ENCODE peak calls at places on chromosomes 4 and X, in eight cellular contexts. One of them, this sample, is unnamed.

GRCh38 chr4:107863850-107864371 is 39.2 kb downstream of the SGMS2 start:
- DNase-seq in GM13976: no peak
- DNase-seq in epithelial cell of proximal tubule: no peak
- DNase-seq in endothelial cell of umbilical vein: peak
- DNase-seq in body of pancreas: peak
- DNase-seq in RWPE1: peak
- DNase-seq in GM10248: no peak
- DNase-seq in ascending aorta: no peak
- DNase-seq in this sample: peak

GRCh38 chr4:99404595-99405287 is 30.4 kb downstream of the ADH7 start:
- DNase-seq in GM13976: peak
- DNase-seq in epithelial cell of proximal tubule: peak
- DNase-seq in endothelial cell of umbilical vein: peak
- DNase-seq in body of pancreas: no peak
- DNase-seq in RWPE1: peak
- DNase-seq in GM10248: peak
- DNase-seq in ascending aorta: peak
- DNase-seq in this sample: peak

GRCh38 chrX:96979766-96980165 is 96.1 kb downstream of the RPA4 start:
- DNase-seq in GM13976: no peak
- DNase-seq in epithelial cell of proximal tubule: no peak
- DNase-seq in endothelial cell of umbilical vein: no peak
- DNase-seq in body of pancreas: no peak
- DNase-seq in RWPE1: no peak
- DNase-seq in GM10248: no peak
- DNase-seq in ascending aorta: no peak
- DNase-seq in this sample: no peak

GRCh38 chr4:138312536-138312911 is 70.4 kb upstream of the SLC7A11 start:
- DNase-seq in GM13976: no peak
- DNase-seq in epithelial cell of proximal tubule: no peak
- DNase-seq in endothelial cell of umbilical vein: no peak
- DNase-seq in body of pancreas: no peak
- DNase-seq in RWPE1: no peak
- DNase-seq in GM10248: no peak
- DNase-seq in ascending aorta: no peak
- DNase-seq in this sample: no peak

GRCh38 chrX:152798945-152799344 is 29.5 kb upstream of the MAGEA6 start:
- DNase-seq in GM13976: no peak
- DNase-seq in epithelial cell of proximal tubule: no peak
- DNase-seq in endothelial cell of umbilical vein: no peak
- DNase-seq in body of pancreas: no peak
- DNase-seq in RWPE1: no peak
- DNase-seq in GM10248: no peak
- DNase-seq in ascending aorta: no peak
- DNase-seq in this sample: no peak

GRCh38 chrX:118502121-118502794 is 6.6 kb downstream of the DOCK11 start:
- DNase-seq in GM13976: no peak
- DNase-seq in epithelial cell of proximal tubule: no peak
- DNase-seq in endothelial cell of umbilical vein: no peak
- DNase-seq in body of pancreas: no peak
- DNase-seq in RWPE1: no peak
- DNase-seq in GM10248: no peak
- DNase-seq in ascending aorta: no peak
- DNase-seq in this sample: no peak

GRCh38 chr4:53767503-53767902 is 176.2 kb upstream of the LNX1 start:
- DNase-seq in GM13976: no peak
- DNase-seq in epithelial cell of proximal tubule: no peak
- DNase-seq in endothelial cell of umbilical vein: no peak
- DNase-seq in body of pancreas: no peak
- DNase-seq in RWPE1: no peak
- DNase-seq in GM10248: no peak
- DNase-seq in ascending aorta: no peak
- DNase-seq in this sample: no peak

GRCh38 chr4:142408003-142408441 is 438.1 kb downstream of the INPP4B start:
- DNase-seq in GM13976: no peak
- DNase-seq in epithelial cell of proximal tubule: peak
- DNase-seq in endothelial cell of umbilical vein: peak
- DNase-seq in body of pancreas: no peak
- DNase-seq in RWPE1: peak
- DNase-seq in GM10248: no peak
- DNase-seq in ascending aorta: no peak
- DNase-seq in this sample: peak

GRCh38 chr4:147683172-147683571 is 791 bp downstream of the PRMT9 start:
- DNase-seq in GM13976: peak
- DNase-seq in epithelial cell of proximal tubule: no peak
- DNase-seq in endothelial cell of umbilical vein: peak
- DNase-seq in body of pancreas: peak
- DNase-seq in RWPE1: peak
- DNase-seq in GM10248: peak
- DNase-seq in ascending aorta: no peak
- DNase-seq in this sample: no peak

GRCh38 chrX:39946822-39947221 is 150.9 kb downstream of the BCOR start:
- DNase-seq in GM13976: no peak
- DNase-seq in epithelial cell of proximal tubule: no peak
- DNase-seq in endothelial cell of umbilical vein: peak
- DNase-seq in body of pancreas: no peak
- DNase-seq in RWPE1: no peak
- DNase-seq in GM10248: no peak
- DNase-seq in ascending aorta: no peak
- DNase-seq in this sample: peak

GRCh38 chr4:66840178-66840577 is 705.1 kb downstream of the CENPC start:
- DNase-seq in GM13976: no peak
- DNase-seq in epithelial cell of proximal tubule: no peak
- DNase-seq in endothelial cell of umbilical vein: no peak
- DNase-seq in body of pancreas: no peak
- DNase-seq in RWPE1: no peak
- DNase-seq in GM10248: no peak
- DNase-seq in ascending aorta: no peak
- DNase-seq in this sample: no peak

GRCh38 chr4:8180310-8181093 is 18.6 kb upstream of the SH3TC1 start:
- DNase-seq in GM13976: no peak
- DNase-seq in epithelial cell of proximal tubule: no peak
- DNase-seq in endothelial cell of umbilical vein: no peak
- DNase-seq in body of pancreas: no peak
- DNase-seq in RWPE1: no peak
- DNase-seq in GM10248: no peak
- DNase-seq in ascending aorta: no peak
- DNase-seq in this sample: no peak

GRCh38 chrX:331145-331771 is 12.7 kb upstream of the GTPBP6 start:
- DNase-seq in GM13976: peak
- DNase-seq in epithelial cell of proximal tubule: no peak
- DNase-seq in endothelial cell of umbilical vein: peak
- DNase-seq in body of pancreas: peak
- DNase-seq in RWPE1: peak
- DNase-seq in GM10248: no peak
- DNase-seq in ascending aorta: no peak
- DNase-seq in this sample: no peak

GRCh38 chr4:148436512-148436911 is 5.7 kb downstream of the NR3C2 start:
- DNase-seq in GM13976: no peak
- DNase-seq in epithelial cell of proximal tubule: no peak
- DNase-seq in endothelial cell of umbilical vein: no peak
- DNase-seq in body of pancreas: no peak
- DNase-seq in RWPE1: no peak
- DNase-seq in GM10248: no peak
- DNase-seq in ascending aorta: no peak
- DNase-seq in this sample: no peak

GRCh38 chr4:183241771-183242170 is 78.3 kb downstream of the CLDN22 start:
- DNase-seq in GM13976: no peak
- DNase-seq in epithelial cell of proximal tubule: no peak
- DNase-seq in endothelial cell of umbilical vein: peak
- DNase-seq in body of pancreas: no peak
- DNase-seq in RWPE1: no peak
- DNase-seq in GM10248: no peak
- DNase-seq in ascending aorta: no peak
- DNase-seq in this sample: no peak

GRCh38 chr4:152748619-152749018 is 30.9 kb downstream of the TIGD4 start:
- DNase-seq in GM13976: no peak
- DNase-seq in epithelial cell of proximal tubule: no peak
- DNase-seq in endothelial cell of umbilical vein: no peak
- DNase-seq in body of pancreas: no peak
- DNase-seq in RWPE1: no peak
- DNase-seq in GM10248: no peak
- DNase-seq in ascending aorta: no peak
- DNase-seq in this sample: no peak

DNA sequence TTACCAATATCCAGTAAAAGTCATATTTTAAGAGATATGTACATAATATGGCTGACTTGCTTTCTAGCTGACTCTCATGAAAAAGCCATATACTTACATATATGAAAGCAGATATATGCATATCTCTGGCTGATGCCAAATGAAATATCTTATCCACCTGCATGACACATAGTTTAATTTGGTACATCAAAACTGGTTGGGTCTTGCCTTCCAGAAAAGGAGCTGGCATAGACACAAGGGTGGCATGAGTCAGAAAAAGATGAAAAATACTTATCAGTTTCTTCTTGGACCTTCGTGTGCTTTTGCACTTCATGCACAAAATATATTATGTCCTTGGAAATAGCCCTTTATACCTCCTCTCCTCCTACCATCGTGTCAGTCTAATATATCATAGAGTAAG is 32.1 kb downstream of the TIGD4 start:
- DNase-seq in GM13976: no peak
- DNase-seq in epithelial cell of proximal tubule: no peak
- DNase-seq in endothelial cell of umbilical vein: no peak
- DNase-seq in body of pancreas: no peak
- DNase-seq in RWPE1: peak
- DNase-seq in GM10248: no peak
- DNase-seq in ascending aorta: no peak
- DNase-seq in this sample: no peak
- TF ChIP-seq CTCF in GM13976: no peak
- TF ChIP-seq CTCF in epithelial cell of proximal tubule: no peak
- TF ChIP-seq CTCF in endothelial cell of umbilical vein: no peak
- TF ChIP-seq CTCF in body of pancreas: no peak
- TF ChIP-seq CTCF in RWPE1: no peak
- TF ChIP-seq CTCF in GM10248: no peak
- TF ChIP-seq CTCF in ascending aorta: no peak
- TF ChIP-seq CTCF in this sample: no peak

GRCh38 chr4:139658185-139658584 is 7.4 kb upstream of the MGST2 start:
- DNase-seq in GM13976: no peak
- DNase-seq in epithelial cell of proximal tubule: no peak
- DNase-seq in endothelial cell of umbilical vein: no peak
- DNase-seq in body of pancreas: no peak
- DNase-seq in RWPE1: no peak
- DNase-seq in GM10248: no peak
- DNase-seq in ascending aorta: no peak
- DNase-seq in this sample: no peak
- TF ChIP-seq CTCF in GM13976: no peak
- TF ChIP-seq CTCF in epithelial cell of proximal tubule: no peak
- TF ChIP-seq CTCF in endothelial cell of umbilical vein: no peak
- TF ChIP-seq CTCF in body of pancreas: no peak
- TF ChIP-seq CTCF in RWPE1: no peak
- TF ChIP-seq CTCF in GM10248: no peak
- TF ChIP-seq CTCF in ascending aorta: no peak
- TF ChIP-seq CTCF in this sample: no peak

DNA sequence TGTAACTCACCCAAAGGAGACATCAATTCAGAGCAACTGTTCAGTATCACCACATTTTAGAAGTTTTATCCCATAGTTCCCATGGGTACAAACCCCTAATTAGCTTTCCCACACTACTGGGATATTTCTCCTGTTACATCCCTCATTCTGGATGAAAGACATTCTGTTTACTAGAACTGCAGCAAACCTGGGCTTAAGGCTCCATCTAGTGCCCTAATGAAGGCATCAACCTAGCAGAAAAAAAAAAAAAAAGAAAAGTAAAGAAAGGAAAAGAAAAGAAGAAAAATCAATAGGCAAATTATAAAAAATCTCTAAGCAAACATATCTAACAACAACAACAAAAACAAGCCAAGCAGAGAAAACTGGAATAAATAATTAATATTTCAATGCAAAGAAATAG is 133.7 kb upstream of the CPXCR1 start:
- DNase-seq in GM13976: no peak
- DNase-seq in epithelial cell of proximal tubule: no peak
- DNase-seq in endothelial cell of umbilical vein: peak
- DNase-seq in body of pancreas: no peak
- DNase-seq in RWPE1: peak
- DNase-seq in GM10248: no peak
- DNase-seq in ascending aorta: no peak
- DNase-seq in this sample: no peak
- TF ChIP-seq CTCF in GM13976: peak
- TF ChIP-seq CTCF in epithelial cell of proximal tubule: peak
- TF ChIP-seq CTCF in endothelial cell of umbilical vein: peak
- TF ChIP-seq CTCF in body of pancreas: peak
- TF ChIP-seq CTCF in RWPE1: peak
- TF ChIP-seq CTCF in GM10248: peak
- TF ChIP-seq CTCF in ascending aorta: peak
- TF ChIP-seq CTCF in this sample: no peak

DNA sequence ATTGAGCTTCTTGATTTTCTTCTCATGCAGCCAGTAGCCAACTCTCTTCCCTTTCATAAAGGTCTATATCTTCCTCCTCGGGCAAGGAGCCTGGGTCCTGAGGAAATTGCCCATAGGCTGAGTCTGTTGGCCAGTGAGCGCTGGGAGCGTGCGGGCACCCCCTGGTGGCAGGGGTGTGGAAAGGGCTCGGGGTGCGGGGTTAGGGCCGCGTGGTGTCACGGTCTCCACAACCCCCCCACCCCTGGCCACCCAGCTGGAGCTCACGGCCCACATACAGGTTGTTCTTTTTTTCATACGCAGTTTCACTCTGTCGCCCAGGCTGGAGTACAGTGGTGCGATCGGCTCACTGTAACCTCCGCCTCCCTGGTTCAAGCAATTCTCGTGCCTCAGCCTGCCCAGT is 13.1 kb downstream of the RBM10 start:
- DNase-seq in GM13976: no peak
- DNase-seq in epithelial cell of proximal tubule: no peak
- DNase-seq in endothelial cell of umbilical vein: no peak
- DNase-seq in body of pancreas: no peak
- DNase-seq in RWPE1: no peak
- DNase-seq in GM10248: no peak
- DNase-seq in ascending aorta: no peak
- DNase-seq in this sample: no peak
- TF ChIP-seq CTCF in GM13976: no peak
- TF ChIP-seq CTCF in epithelial cell of proximal tubule: peak
- TF ChIP-seq CTCF in endothelial cell of umbilical vein: no peak
- TF ChIP-seq CTCF in body of pancreas: no peak
- TF ChIP-seq CTCF in RWPE1: no peak
- TF ChIP-seq CTCF in GM10248: no peak
- TF ChIP-seq CTCF in ascending aorta: no peak
- TF ChIP-seq CTCF in this sample: no peak

GRCh38 chrX:3244955-3245354 is 101.5 kb downstream of the MXRA5 start:
- DNase-seq in GM13976: no peak
- DNase-seq in epithelial cell of proximal tubule: no peak
- DNase-seq in endothelial cell of umbilical vein: peak
- DNase-seq in body of pancreas: no peak
- DNase-seq in RWPE1: peak
- DNase-seq in GM10248: no peak
- DNase-seq in ascending aorta: no peak
- DNase-seq in this sample: peak
- TF ChIP-seq CTCF in GM13976: no peak
- TF ChIP-seq CTCF in epithelial cell of proximal tubule: peak
- TF ChIP-seq CTCF in endothelial cell of umbilical vein: peak
- TF ChIP-seq CTCF in body of pancreas: no peak
- TF ChIP-seq CTCF in RWPE1: no peak
- TF ChIP-seq CTCF in GM10248: no peak
- TF ChIP-seq CTCF in ascending aorta: peak
- TF ChIP-seq CTCF in this sample: no peak

GRCh38 chrX:128699716-128700285 is 647.6 kb upstream of the ACTRT1 start:
- DNase-seq in GM13976: no peak
- DNase-seq in epithelial cell of proximal tubule: no peak
- DNase-seq in endothelial cell of umbilical vein: no peak
- DNase-seq in body of pancreas: no peak
- DNase-seq in RWPE1: no peak
- DNase-seq in GM10248: no peak
- DNase-seq in ascending aorta: no peak
- DNase-seq in this sample: no peak
- TF ChIP-seq CTCF in GM13976: no peak
- TF ChIP-seq CTCF in epithelial cell of proximal tubule: no peak
- TF ChIP-seq CTCF in endothelial cell of umbilical vein: no peak
- TF ChIP-seq CTCF in body of pancreas: no peak
- TF ChIP-seq CTCF in RWPE1: no peak
- TF ChIP-seq CTCF in GM10248: no peak
- TF ChIP-seq CTCF in ascending aorta: no peak
- TF ChIP-seq CTCF in this sample: no peak